ENCODE peak calls at places on chromosomes 12 and 14, in eight cellular contexts. Y, U, P, I, O, N, T and D are unnamed samples.

GRCh38 chr12:105357162-105357691 is 26.7 kb downstream of the C12orf75 start:
- DNase-seq in Y (no peak), U (no peak), P (no peak), I (peak; percentile 61), O (no peak), N (no peak), T (no peak), D (no peak)

GRCh38 chr12:100127766-100128508 is 14.7 kb downstream of the BLTP3B start:
- DNase-seq in Y (no peak), U (no peak), P (no peak), I (peak; percentile 48), O (no peak), N (no peak), T (no peak), D (no peak)

GRCh38 chr12:15044461-15044860 is 71.6 kb downstream of the PDE6H start:
- DNase-seq in Y (no peak), U (no peak), P (no peak), I (peak; percentile 1), O (no peak), N (no peak), T (no peak), D (no peak)

GRCh38 chr12:104682790-104683279 is 226.1 kb downstream of the CHST11 start:
- DNase-seq in Y (peak; percentile 55), U (no peak), P (no peak), I (no peak), O (peak; percentile 56), N (no peak), T (peak; percentile 59), D (no peak)

GRCh38 chr12:64180951-64181350 is 41.1 kb downstream of the KICS2 start:
- DNase-seq in Y (no peak), U (no peak), P (no peak), I (peak; percentile 79), O (no peak), N (no peak), T (no peak), D (no peak)

GRCh38 chr12:108653082-108653516 is 19.4 kb upstream of the SELPLG start:
- DNase-seq in Y (no peak), U (no peak), P (no peak), I (no peak), O (no peak), N (no peak), T (no peak), D (no peak)

GRCh38 chr12:55847033-55847432 is 4.3 kb upstream of the MMP19 start:
- DNase-seq in Y (peak; percentile 82), U (no peak), P (no peak), I (peak; percentile 72), O (no peak), N (no peak), T (no peak), D (no peak)

GRCh38 chr14:88044129-88044727 is 39.3 kb downstream of the GPR65 start:
- DNase-seq in Y (no peak), U (no peak), P (no peak), I (no peak), O (no peak), N (no peak), T (no peak), D (no peak)

GRCh38 chr12:118356809-118357326 is 15.8 kb downstream of the TAOK3 start:
- DNase-seq in Y (no peak), U (no peak), P (no peak), I (peak; percentile 78), O (no peak), N (no peak), T (no peak), D (no peak)

GRCh38 chr14:49634547-49635334 is at the start of gene DNAAF2:
- DNase-seq in Y (peak; percentile 86), U (peak; percentile 72), P (peak; percentile 49), I (peak; percentile 73), O (peak; percentile 56), N (peak; percentile 77), T (peak; percentile 67), D (peak; percentile 78)